ENCODE peak calls at places on chromosomes 11 and 22, in four cellular contexts. K is mesothelial cell of epicardium, Q is SK-N-SH, C is transverse colon. D is an unnamed sample.

GRCh38 chr11:120001161-120002135 is 136.5 kb downstream of the TRIM29 start:
- DNase-seq in Q (peak), K (no peak), C (no peak), D (peak)

GRCh38 chr22:39013923-39014722 is at the start of gene APOBEC3C:
- DNase-seq in C (peak), K (peak), Q (peak), D (peak)

GRCh38 chr22:41308544-41308947 is 7.2 kb downstream of the ZC3H7B start:
- DNase-seq in Q (no peak), K (no peak), C (peak), D (no peak)

GRCh38 chr11:74366576-74366975 is 31.7 kb downstream of the PGM2L1 start:
- DNase-seq in C (no peak), K (no peak), Q (no peak), D (no peak)

GRCh38 chr11:27420722-27421572 is 51.6 kb downstream of the LGR4 start:
- DNase-seq in C (no peak), Q (no peak), K (no peak), D (no peak)

GRCh38 chr11:123300874-123301695 is 106.0 kb upstream of the CLMP start:
- DNase-seq in Q (no peak), C (no peak), K (no peak), D (no peak)

GRCh38 chr22:41951898-41952474 is at the start of gene SMIM45:
- DNase-seq in C (no peak), K (no peak), Q (peak), D (no peak)

GRCh38 chr22:35023692-35024363 is 42.1 kb upstream of the ISX start:
- DNase-seq in K (peak), C (peak), Q (peak), D (peak)

GRCh38 chr11:78564037-78564888 is 10.4 kb downstream of the NARS2 start:
- DNase-seq in Q (peak), C (peak), K (no peak), D (peak)

GRCh38 chr11:103773537-103773936 is 262.9 kb upstream of the DDI1 start:
- DNase-seq in Q (no peak), K (no peak), C (no peak), D (no peak)

GRCh38 chr11:77732143-77732542 is 88.4 kb downstream of the RSF1 start:
- DNase-seq in K (no peak), C (no peak), Q (no peak), D (no peak)

GRCh38 chr11:124315052-124315451 is 1.3 kb upstream of the OR8D1 start:
- DNase-seq in K (no peak), C (no peak), Q (no peak), D (no peak)

GRCh38 chr11:43735931-43736330 is 55.4 kb downstream of the HSD17B12 start:
- DNase-seq in C (no peak), Q (no peak), K (no peak), D (no peak)

GRCh38 chr11:78354741-78355705 is 62.6 kb downstream of the GAB2 start:
- DNase-seq in C (no peak), K (no peak), Q (peak), D (no peak)

GRCh38 chr11:66950113-66950535 is 8.1 kb downstream of the PC start:
- DNase-seq in Q (no peak), K (no peak), C (peak), D (no peak)

GRCh38 chr11:126817096-126817495 is 183.5 kb downstream of the KIRREL3 start:
- DNase-seq in Q (no peak), C (no peak), K (no peak), D (no peak)

GRCh38 chr11:27429740-27430451 is 42.7 kb downstream of the LGR4 start:
- DNase-seq in K (no peak), C (no peak), Q (peak), D (no peak)

GRCh38 chr11:120057028-120057330 is 80.9 kb downstream of the TRIM29 start:
- DNase-seq in C (no peak), K (no peak), Q (no peak), D (no peak)

GRCh38 chr11:74460481-74461154 is 6.7 kb downstream of the KCNE3 start:
- DNase-seq in C (no peak), K (no peak), Q (no peak), D (no peak)

GRCh38 chr11:34072041-34072440 is 20.5 kb downstream of the CAPRIN1 start:
- DNase-seq in C (no peak), Q (no peak), K (no peak), D (no peak)

GRCh38 chr11:45961841-45962240 is 39.4 kb downstream of the LARGE2 start:
- DNase-seq in C (no peak), K (no peak), Q (no peak), D (no peak)

GRCh38 chr11:86370922-86371614 is 3.6 kb upstream of the CCDC81 start:
- DNase-seq in C (no peak), K (no peak), Q (no peak), D (no peak)

GRCh38 chr11:108961095-108961494 is 296.2 kb downstream of the DDX10 start:
- DNase-seq in Q (no peak), C (no peak), K (no peak), D (no peak)

GRCh38 chr11:86818466-86819282 is 18.3 kb downstream of the PRSS23 start:
- DNase-seq in Q (peak), C (no peak), K (no peak), D (no peak)

GRCh38 chr22:17707526-17707925 is 66.7 kb downstream of the BID start:
- DNase-seq in Q (no peak), K (no peak), C (no peak), D (no peak)

GRCh38 chr11:8693010-8693551 is 10.5 kb downstream of the RPL27A start:
- DNase-seq in K (no peak), C (no peak), Q (no peak), D (no peak)

GRCh38 chr11:59894616-59895015 is 16.0 kb downstream of the OOSP3 start:
- DNase-seq in C (no peak), K (no peak), Q (no peak), D (no peak)

GRCh38 chr11:75589933-75590332 is 27.9 kb downstream of the SERPINH1 start:
- DNase-seq in Q (no peak), C (no peak), K (no peak), D (no peak)

GRCh38 chr11:1926156-1927031 is 6.9 kb downstream of the TNNT3 start:
- DNase-seq in Q (peak), C (no peak), K (no peak), D (no peak)

GRCh38 chr11:109869536-109869935 is 223.7 kb upstream of the ZC3H12C start:
- DNase-seq in C (no peak), Q (no peak), K (no peak), D (no peak)

GRCh38 chr22:48490513-48491411 is 1336.9 kb downstream of the BRD1 start:
- DNase-seq in Q (no peak), K (no peak), C (no peak), D (no peak)

GRCh38 chr11:109956124-109956793 is 136.9 kb upstream of the ZC3H12C start:
- DNase-seq in K (no peak), C (no peak), Q (no peak), D (no peak)

GRCh38 chr11:129853508-129854228 is 38.0 kb downstream of the TMEM45B start:
- DNase-seq in C (peak), Q (peak), K (peak), D (no peak)

GRCh38 chr11:118202599-118203422 is 22.0 kb downstream of the JAML start:
- DNase-seq in Q (no peak), K (no peak), C (peak), D (no peak)

GRCh38 chr22:42912049-42912448 is 55.0 kb upstream of the ARFGAP3 start:
- DNase-seq in C (no peak), K (no peak), Q (no peak), D (no peak)

GRCh38 chr11:124172076-124172475 is 11.1 kb upstream of the OR10D3 start:
- DNase-seq in C (no peak), Q (no peak), K (no peak), D (no peak)

GRCh38 chr22:35589071-35589735 is 27.9 kb downstream of the MB start:
- DNase-seq in K (no peak), C (peak), Q (no peak), D (no peak)

DNA sequence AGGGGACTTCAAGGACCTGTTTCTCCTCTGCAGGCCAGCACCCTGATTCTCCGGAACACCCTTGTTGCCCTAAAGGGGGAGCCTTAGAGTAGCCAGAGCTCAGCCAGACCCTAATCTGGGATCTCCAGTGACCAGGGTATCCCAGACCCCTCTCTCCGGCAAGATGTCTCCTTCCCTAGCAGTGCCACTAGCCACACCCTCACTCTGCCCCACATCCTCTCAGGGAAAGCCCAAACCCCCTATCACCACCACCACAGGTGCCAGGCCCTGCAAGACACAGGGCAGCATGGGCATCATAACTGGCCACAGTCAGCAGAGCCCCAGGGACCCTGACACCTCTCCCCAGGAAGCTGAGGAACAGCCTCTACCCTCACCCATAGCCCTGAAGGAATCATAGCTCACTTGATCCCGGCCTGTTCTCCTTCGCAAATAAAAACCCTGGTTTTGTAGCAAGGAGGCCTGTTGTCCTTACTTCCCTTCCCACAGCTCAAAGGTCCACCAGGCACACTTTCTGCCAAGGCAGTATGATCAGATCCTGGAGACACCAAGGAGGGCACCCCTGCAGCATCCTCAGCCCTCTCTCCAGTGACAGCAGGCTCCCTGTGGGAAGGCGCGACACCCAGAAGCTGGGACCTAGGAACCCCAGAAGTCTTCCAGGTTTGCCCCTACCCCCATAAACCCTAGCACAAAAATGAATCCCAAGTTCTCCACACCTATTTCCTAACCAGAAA is 4.6 kb downstream of the CFL1 start:
- DNase-seq in Q (peak), K (no peak), C (peak), D (no peak)
- TF ChIP-seq CTCF in Q (peak), K (no peak), C (no peak), D (no peak)

DNA sequence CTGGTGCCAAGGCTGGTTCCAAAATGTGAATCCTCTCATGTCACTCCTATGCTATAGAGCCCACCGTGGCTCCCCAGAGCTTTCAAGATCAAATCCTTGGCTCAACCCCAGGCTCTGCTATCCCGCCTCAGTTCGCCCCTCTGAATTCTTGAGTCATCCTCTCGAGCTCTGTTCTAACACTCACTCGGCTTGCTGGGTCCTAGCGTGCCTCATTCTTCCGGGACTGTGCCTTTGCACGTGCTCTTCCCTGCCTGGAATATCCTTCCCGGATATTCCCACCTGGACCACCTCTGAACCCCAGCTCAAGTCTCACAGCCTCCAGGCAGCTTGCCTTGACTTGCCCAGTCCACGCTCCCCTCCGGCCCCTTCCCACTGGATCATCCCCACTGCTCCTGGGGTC is 13.0 kb downstream of the KCTD17 start:
- DNase-seq in C (no peak), K (no peak), Q (no peak), D (no peak)
- TF ChIP-seq CTCF in C (no peak), K (no peak), Q (no peak), D (no peak)

GRCh38 chr11:56396047-56396446 is 16.4 kb upstream of the OR5AL1 start:
- DNase-seq in C (no peak), K (no peak), Q (no peak), D (no peak)
- TF ChIP-seq CTCF in C (no peak), K (no peak), Q (peak), D (no peak)

DNA sequence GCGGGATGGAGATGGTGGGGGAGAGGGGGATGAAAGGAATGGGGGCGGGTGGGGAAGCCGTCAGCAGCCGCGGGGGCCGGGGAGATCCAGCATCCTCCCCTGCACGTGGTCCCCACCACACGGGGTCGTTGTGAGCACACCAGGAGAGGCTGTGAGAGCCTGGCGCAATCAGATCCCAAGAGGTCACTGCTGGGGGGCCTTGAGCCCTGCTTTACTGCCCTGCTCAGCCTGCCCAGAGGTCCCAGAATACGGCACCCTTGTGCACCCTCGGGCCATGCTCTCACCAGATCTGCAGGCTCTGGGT is 7.4 kb downstream of the CABP7 start:
- DNase-seq in Q (peak), C (peak), K (no peak), D (peak)
- TF ChIP-seq CTCF in Q (peak), C (peak), K (no peak), D (no peak)

DNA sequence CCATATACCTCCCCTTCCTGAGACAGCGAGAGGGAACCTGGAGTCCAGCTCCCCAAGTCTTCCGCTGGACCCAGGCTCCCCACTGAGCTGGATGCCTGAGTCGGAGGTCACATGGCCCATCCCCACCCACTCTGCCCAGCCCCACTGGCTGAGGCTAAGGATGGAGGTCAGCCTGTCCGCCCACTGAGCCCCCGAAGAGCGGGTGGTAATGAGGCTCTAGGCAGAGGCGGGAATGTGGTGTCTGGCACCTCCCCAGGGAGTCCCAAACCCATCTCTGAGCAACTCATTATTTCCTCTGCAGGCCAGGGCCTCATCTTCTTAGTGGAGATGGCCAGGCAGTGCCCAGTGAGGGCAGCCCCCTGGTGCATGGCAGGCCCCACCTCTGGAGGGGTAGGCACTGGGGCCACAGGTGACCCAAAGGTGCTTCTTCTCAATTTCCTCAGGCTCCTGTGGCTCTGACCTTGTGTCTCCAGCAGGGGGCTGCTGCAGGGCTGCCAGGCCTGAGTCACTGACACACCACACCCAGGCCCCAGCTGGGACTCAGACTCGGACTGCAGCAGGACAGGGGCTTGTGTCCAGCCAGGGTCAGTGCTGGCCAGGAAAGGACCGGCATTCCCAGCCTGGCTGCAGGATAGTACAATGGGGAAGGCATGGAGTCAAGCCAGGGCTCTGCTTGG is 10.2 kb upstream of the PDE2A start:
- DNase-seq in K (peak), C (peak), Q (peak), D (peak)
- TF ChIP-seq CTCF in K (no peak), C (peak), Q (peak), D (peak)

GRCh38 chr11:11535611-11536010 is 86.2 kb downstream of the GALNT18 start:
- DNase-seq in Q (peak), K (no peak), C (no peak), D (peak)
- TF ChIP-seq CTCF in Q (no peak), K (no peak), C (no peak), D (no peak)

GRCh38 chr11:69721745-69722144 is 17.9 kb upstream of the FGF19 start:
- DNase-seq in K (no peak), C (no peak), Q (no peak), D (no peak)
- TF ChIP-seq CTCF in K (no peak), C (no peak), Q (peak), D (no peak)

D was measured in endothelial cell.